ENCODE peak calls at places on chromosome 13, in four cellular contexts. F, D, L and O are unnamed samples.

GRCh38 chr13:98543380-98544104 is 33.4 kb downstream of the STK24 start:
- DNase-seq in F (no peak), D (no peak), L (no peak), O (no peak)

GRCh38 chr13:22311734-22312404 is 641.0 kb downstream of the FGF9 start:
- DNase-seq in F (no peak), D (no peak), L (no peak), O (no peak)

GRCh38 chr13:73938375-73939070 is 195.7 kb downstream of the KLF12 start:
- DNase-seq in F (no peak), D (no peak), L (peak; percentile 18), O (no peak)

GRCh38 chr13:39811051-39811450 is 155.6 kb downstream of the COG6 start:
- DNase-seq in F (no peak), D (no peak), L (no peak), O (no peak)

GRCh38 chr13:26872444-26873173 is 112.0 kb upstream of the GPR12 start:
- DNase-seq in F (peak; percentile 31), D (peak; percentile 74), L (peak; percentile 24), O (peak; percentile 60)

GRCh38 chr13:74288361-74288911 is 154.2 kb upstream of the KLF12 start:
- DNase-seq in F (no peak), D (peak; percentile 10), L (no peak), O (no peak)

GRCh38 chr13:98405690-98406344 is 171.1 kb downstream of the STK24 start:
- DNase-seq in F (peak; percentile 5), D (no peak), L (no peak), O (no peak)

GRCh38 chr13:95676100-95676774 is 702 bp upstream of the DNAJC3 start:
- DNase-seq in F (peak; percentile 50), D (no peak), L (peak; percentile 22), O (no peak)

GRCh38 chr13:47110833-47111240 is 214.0 kb upstream of the HTR2A start:
- DNase-seq in F (no peak), D (no peak), L (no peak), O (no peak)

GRCh38 chr13:55792544-55793178 is 1348.1 kb upstream of the PRR20A start:
- DNase-seq in F (no peak), D (no peak), L (no peak), O (no peak)

GRCh38 chr13:45989607-45990006 is 62.9 kb downstream of the ZC3H13 start:
- DNase-seq in F (no peak), D (no peak), L (no peak), O (no peak)

GRCh38 chr13:79604752-79605151 is 123.8 kb downstream of the NDFIP2 start:
- DNase-seq in F (no peak), D (no peak), L (no peak), O (no peak)

GRCh38 chr13:65921933-65922332 is 1308.2 kb downstream of the PCDH9 start:
- DNase-seq in F (no peak), D (no peak), L (no peak), O (no peak)

GRCh38 chr13:32581177-32581786 is 5.0 kb upstream of the PDS5B start:
- DNase-seq in F (peak; percentile 14), D (no peak), L (peak; percentile 10), O (peak; percentile 38)

GRCh38 chr13:46119883-46120614 is 15.2 kb upstream of the CPB2 start:
- DNase-seq in F (no peak), D (no peak), L (peak; percentile 39), O (peak; percentile 28)

GRCh38 chr13:52738719-52739467 is 727 bp downstream of the CNMD start:
- DNase-seq in F (no peak), D (no peak), L (no peak), O (no peak)

GRCh38 chr13:20828540-20829364 is 55.0 kb upstream of the EEF1AKMT1 start:
- DNase-seq in F (peak; percentile 38), D (peak; percentile 27), L (peak; percentile 26), O (peak; percentile 2)

GRCh38 chr13:20566424-20566916 is 487 bp upstream of the IFT88 start:
- DNase-seq in F (peak; percentile 76), D (no peak), L (peak; percentile 48), O (peak; percentile 8)

GRCh38 chr13:94178625-94179244 is 300.7 kb downstream of the DCT start:
- DNase-seq in F (peak; percentile 53), D (no peak), L (no peak), O (peak; percentile 12)

GRCh38 chr13:106118996-106119395 is 416.5 kb downstream of the EFNB2 start:
- DNase-seq in F (no peak), D (no peak), L (no peak), O (no peak)

GRCh38 chr13:71699342-71699741 is 167.7 kb downstream of the DACH1 start:
- DNase-seq in F (no peak), D (no peak), L (no peak), O (no peak)

GRCh38 chr13:79988573-79988972 is 352.4 kb downstream of the SPRY2 start:
- DNase-seq in F (no peak), D (no peak), L (no peak), O (no peak)

GRCh38 chr13:112144616-112145220 is 77.8 kb downstream of the SOX1 start:
- DNase-seq in F (no peak), D (no peak), L (no peak), O (no peak)

GRCh38 chr13:104057851-104058250 is 991.6 kb upstream of the SLC10A2 start:
- DNase-seq in F (no peak), D (no peak), L (no peak), O (no peak)

GRCh38 chr13:71169125-71169524 is 697.9 kb downstream of the DACH1 start:
- DNase-seq in F (no peak), D (peak; percentile 3), L (no peak), O (no peak)

GRCh38 chr13:111490611-111491010 is 170.2 kb downstream of the TEX29 start:
- DNase-seq in F (no peak), D (no peak), L (no peak), O (no peak)

GRCh38 chr13:30816733-30817132 is 81.4 kb downstream of the ALOX5AP start:
- DNase-seq in F (no peak), D (no peak), L (no peak), O (no peak)

GRCh38 chr13:105202384-105202783 is 1333.1 kb downstream of the EFNB2 start:
- DNase-seq in F (no peak), D (peak; percentile 9), L (peak; percentile 19), O (peak; percentile 41)

GRCh38 chr13:50911051-50911690 is 1.6 kb downstream of the RNASEH2B start:
- DNase-seq in F (peak; percentile 58), D (peak; percentile 46), L (no peak), O (no peak)

GRCh38 chr13:32947886-32948285 is 68.3 kb upstream of the KL start:
- DNase-seq in F (no peak), D (peak; percentile 69), L (no peak), O (no peak)

GRCh38 chr13:30832845-30833332 is 73.2 kb upstream of the MEDAG start:
- DNase-seq in F (peak; percentile 97), D (peak; percentile 82), L (peak; percentile 95), O (no peak)

GRCh38 chr13:88031980-88032562 is 360.9 kb downstream of the SLITRK5 start:
- DNase-seq in F (no peak), D (no peak), L (no peak), O (no peak)

GRCh38 chr13:96020155-96020575 is 33.0 kb downstream of the UGGT2 start:
- DNase-seq in F (peak; percentile 75), D (peak; percentile 56), L (peak; percentile 56), O (peak; percentile 41)

GRCh38 chr13:40233731-40234195 is 432.7 kb downstream of the FOXO1 start:
- DNase-seq in F (no peak), D (no peak), L (no peak), O (no peak)

GRCh38 chr13:46665630-46666482 is 112.9 kb downstream of the LRCH1 start:
- DNase-seq in F (peak; percentile 70), D (peak; percentile 29), L (no peak), O (peak; percentile 27)

GRCh38 chr13:98706446-98707110 is 45.9 kb downstream of the SLC15A1 start:
- DNase-seq in F (peak; percentile 7), D (no peak), L (no peak), O (no peak)

GRCh38 chr13:62321895-62322294 is 906.2 kb upstream of the PCDH20 start:
- DNase-seq in F (no peak), D (no peak), L (no peak), O (no peak)

DNA sequence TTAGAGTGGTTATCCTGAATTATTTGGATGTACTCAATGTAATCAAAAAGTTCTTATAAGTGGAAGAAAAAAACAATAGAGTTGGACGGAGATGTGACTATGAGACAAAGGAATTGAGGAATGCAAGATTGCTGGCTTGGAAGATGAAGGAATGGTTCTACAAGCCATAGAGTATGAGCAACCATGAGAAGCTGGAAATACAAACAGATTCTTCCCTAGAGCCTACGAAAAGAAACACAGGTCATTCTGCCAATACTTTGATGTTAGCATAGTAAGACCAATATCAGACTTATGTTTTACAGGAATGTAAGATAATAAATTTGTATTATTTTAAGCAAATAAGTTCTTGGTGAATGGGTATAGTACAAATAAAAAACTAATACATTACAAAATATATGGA is 249.2 kb downstream of the DIAPH3 start:
- DNase-seq in F (no peak), D (no peak), L (no peak), O (no peak)
- TF ChIP-seq JUND in F (no peak), D (no peak), L (no peak), O (no peak)

DNA sequence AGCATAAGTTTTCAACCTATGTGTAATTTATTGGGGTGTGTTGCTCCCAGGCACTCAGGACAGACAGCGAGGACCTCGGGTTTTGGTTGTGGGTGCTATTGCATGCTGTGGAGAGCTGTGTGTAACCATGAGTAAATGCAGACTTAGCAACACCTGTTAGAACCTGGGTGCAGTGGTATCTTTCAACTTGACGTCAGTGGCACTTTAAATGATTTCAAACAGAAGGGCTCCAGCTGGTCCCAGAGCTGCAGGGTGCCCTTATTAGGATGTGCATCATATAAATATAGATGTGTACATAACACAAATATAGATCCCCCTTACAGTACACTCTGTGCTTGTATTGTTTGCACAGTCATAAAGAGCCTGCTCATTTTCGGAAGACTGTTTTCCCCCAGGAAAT is 228.3 kb upstream of the IRS2 start:
- DNase-seq in F (no peak), D (no peak), L (no peak), O (no peak)
- TF ChIP-seq JUND in F (no peak), D (no peak), L (no peak), O (no peak)

GRCh38 chr13:23621316-23621645 is 51.1 kb downstream of the TNFRSF19 start:
- DNase-seq in F (peak; percentile 20), D (no peak), L (no peak), O (no peak)
- TF ChIP-seq JUND in F (no peak), D (peak; percentile 41), L (no peak), O (no peak)

GRCh38 chr13:28739376-28739775 is 20.6 kb upstream of the SLC46A3 start:
- DNase-seq in F (no peak), D (no peak), L (no peak), O (no peak)
- TF ChIP-seq JUND in F (no peak), D (no peak), L (no peak), O (no peak)

GRCh38 chr13:24654741-24655140 is 25.5 kb upstream of the ATP12A start:
- DNase-seq in F (no peak), D (no peak), L (no peak), O (no peak)
- TF ChIP-seq JUND in F (no peak), D (no peak), L (no peak), O (no peak)

GRCh38 chr13:113737803-113738202 is 21.2 kb upstream of the TMEM255B start:
- DNase-seq in F (no peak), D (no peak), L (no peak), O (no peak)
- TF ChIP-seq JUND in F (no peak), D (no peak), L (no peak), O (no peak)

GRCh38 chr13:100131863-100132574 is 43.1 kb downstream of the PCCA start:
- DNase-seq in F (peak; percentile 32), D (peak; percentile 23), L (peak; percentile 45), O (no peak)
- TF ChIP-seq JUND in F (no peak), D (peak; percentile 95), L (peak; percentile 63), O (no peak)